ENCODE peak calls at places on chromosomes 11 and 22, in five cellular contexts. Q, I, M, V and C are unnamed samples. For H4K20me1, the result is how much of the 10 kb centered on the place peaks cover.

GRCh38 chr11:61732705-61733104 is 19.7 kb upstream of the MYRF start:
- DNase-seq in M (peak), I (no peak), Q (no peak), V (no peak), C (no peak)

GRCh38 chr11:7072401-7073028 is 16.3 kb upstream of the RBMXL2 start:
- DNase-seq in Q (peak), M (no peak), V (no peak), I (no peak), C (peak)

GRCh38 chr11:96390403-96390830 is 604 bp downstream of the JRKL start:
- DNase-seq in M (no peak), V (no peak), Q (no peak), I (peak), C (no peak)

GRCh38 chr22:27241430-27242110 is 560.0 kb downstream of the MN1 start:
- DNase-seq in M (no peak), V (no peak), Q (no peak), I (peak), C (peak)

GRCh38 chr22:45358127-45358526 is 48.4 kb downstream of the FAM118A start:
- DNase-seq in I (no peak), V (no peak), Q (no peak), M (no peak), C (no peak)

GRCh38 chr11:65150513-65151271 is 16.4 kb upstream of the SYVN1 start:
- DNase-seq in Q (no peak), M (peak), I (peak), V (no peak), C (peak)

GRCh38 chr22:44721206-44721605 is 19.2 kb downstream of the PRR5 start:
- DNase-seq in Q (no peak), I (no peak), V (peak), M (no peak), C (no peak)

GRCh38 chr11:763549-764321 is 13.6 kb downstream of the GATD1 start:
- DNase-seq in I (peak), Q (peak), V (no peak), M (no peak), C (no peak)

GRCh38 chr11:106470230-106470629 is 392.8 kb downstream of the AASDHPPT start:
- DNase-seq in I (no peak), V (no peak), Q (no peak), M (no peak), C (no peak)

GRCh38 chr11:88405853-88406252 is 68.3 kb upstream of the CTSC start:
- DNase-seq in M (no peak), I (no peak), V (no peak), Q (no peak), C (no peak)

GRCh38 chr11:79648766-79649545 is 208.1 kb upstream of the TENM4 start:
- DNase-seq in M (no peak), I (no peak), Q (no peak), V (no peak), C (peak)

GRCh38 chr11:69013009-69013951 is at the start of gene MRGPRF:
- DNase-seq in Q (no peak), I (peak), V (no peak), M (peak), C (peak)

GRCh38 chr11:123585206-123585605 is 69.2 kb downstream of the SCN3B start:
- DNase-seq in V (no peak), Q (no peak), M (no peak), I (no peak), C (no peak)
- TF ChIP-seq EZH2phosphoT487 in V (no peak), Q (no peak), M (no peak), I (no peak), C (no peak)

DNA sequence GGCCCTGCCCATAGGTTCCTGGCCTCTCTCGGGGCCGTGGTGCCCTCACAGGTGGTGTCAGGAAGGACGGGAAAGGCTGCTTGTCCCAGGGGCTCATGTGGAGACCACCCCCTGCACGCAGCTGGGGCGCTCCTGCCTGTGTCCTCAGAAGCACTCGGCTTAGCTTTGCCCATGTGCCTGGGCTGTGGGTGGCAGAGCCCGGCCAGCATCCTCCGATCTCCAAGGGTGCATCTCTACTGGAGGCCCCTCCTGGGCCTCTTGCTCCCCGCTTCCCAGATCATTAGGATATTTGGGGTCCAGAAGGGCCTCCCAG is 8.9 kb upstream of the TSSC4 start:
- DNase-seq in M (no peak), I (no peak), Q (no peak), V (no peak), C (no peak)
- H4K20me1 ChIP-seq in M (under half), I (half or more), Q (under half), V (under half), C (half or more)

GRCh38 chr11:36041988-36042606 is 98.2 kb downstream of the LDLRAD3 start:
- DNase-seq in Q (no peak), V (no peak), M (peak), I (no peak), C (no peak)
- TF ChIP-seq CTCF in Q (peak), V (peak), M (peak), I (peak), C (peak)

GRCh38 chr11:101617735-101618332 is 34.0 kb upstream of the TRPC6 start:
- DNase-seq in I (no peak), M (peak), V (no peak), Q (no peak), C (no peak)

GRCh38 chr11:101618691-101619090 is 34.9 kb upstream of the TRPC6 start:
- DNase-seq in M (peak), Q (no peak), I (no peak), V (no peak), C (no peak)

DNA sequence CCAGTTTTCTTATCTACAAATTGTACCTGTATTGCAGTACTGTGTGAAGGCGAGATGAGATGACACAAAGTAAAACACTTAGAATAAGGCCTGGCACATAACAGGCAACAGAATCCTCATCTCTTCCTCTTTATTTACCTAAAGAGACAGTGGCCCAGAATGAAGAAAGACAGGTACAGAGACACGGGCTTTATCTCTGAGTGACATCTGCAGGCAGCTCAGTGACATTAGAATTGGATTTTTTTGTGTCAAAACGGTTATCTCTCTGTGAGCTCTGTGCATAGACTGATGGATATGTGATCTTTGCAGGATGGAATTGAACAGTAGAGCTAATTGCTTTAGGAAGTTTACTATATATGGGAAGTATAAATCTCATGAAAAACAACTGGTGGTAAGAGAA is 36.2 kb upstream of the TRPC6 start:
- DNase-seq in Q (no peak), V (peak), I (no peak), M (no peak), C (no peak)
- TF ChIP-seq EZH2phosphoT487 in Q (no peak), V (no peak), I (no peak), M (no peak), C (no peak)

GRCh38 chr11:128689586-128689945 is 4.3 kb upstream of the FLI1 start:
- DNase-seq in Q (no peak), M (no peak), V (no peak), I (no peak), C (no peak)
- H4K20me1 ChIP-seq in Q (under half), M (under half), V (under half), I (under half), C (under half)

GRCh38 chr11:113241190-113242051 is 73.0 kb upstream of the TTC12 start:
- DNase-seq in M (no peak), Q (no peak), I (peak), V (no peak), C (no peak)
- TF ChIP-seq CTCF in M (no peak), Q (no peak), I (no peak), V (no peak), C (no peak)

DNA sequence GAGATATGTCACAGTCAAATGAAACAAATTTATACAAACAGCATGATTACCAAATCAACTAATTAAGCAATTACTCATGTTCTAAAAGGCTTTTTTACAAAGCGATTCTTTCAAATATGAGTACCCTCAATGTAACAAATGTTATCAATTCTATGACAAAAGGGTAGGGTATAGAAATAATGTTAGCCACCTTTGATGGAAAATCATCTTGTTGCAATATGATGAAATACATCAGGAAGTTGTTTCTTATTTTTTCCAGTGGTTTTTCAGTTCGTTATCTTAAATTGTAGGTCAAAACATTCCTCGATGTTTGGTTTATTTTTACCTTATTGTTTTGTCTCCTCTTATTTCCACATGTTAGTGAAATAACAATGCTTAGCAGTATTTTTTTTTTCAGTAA is 6.5 kb downstream of the ARHGEF12 start:
- DNase-seq in V (no peak), Q (no peak), I (no peak), M (no peak), C (no peak)
- TF ChIP-seq EZH2phosphoT487 in V (no peak), Q (no peak), I (no peak), M (no peak), C (no peak)

GRCh38 chr22:20532256-20532993 is 25.0 kb downstream of the MED15 start:
- DNase-seq in V (no peak), Q (no peak), M (no peak), I (no peak), C (no peak)

GRCh38 chr22:20531404-20532181 is 24.2 kb downstream of the MED15 start:
- DNase-seq in V (no peak), M (peak), Q (no peak), I (peak), C (peak)

GRCh38 chr22:20528405-20528978 is 21.1 kb downstream of the MED15 start:
- DNase-seq in I (no peak), Q (no peak), M (no peak), V (no peak), C (no peak)

GRCh38 chr22:20531154-20531403 is 23.7 kb downstream of the MED15 start:
- DNase-seq in Q (no peak), M (no peak), I (no peak), V (no peak), C (no peak)

GRCh38 chr22:20530368-20531153 is 23.2 kb downstream of the MED15 start:
- DNase-seq in I (no peak), V (no peak), M (peak), Q (no peak), C (peak)
- H4K20me1 ChIP-seq in I (under half), V (under half), M (under half), Q (under half), C (under half)